ENCODE peak calls at places on chromosomes 5 and 9, in ten cellular contexts. L is nephron progenitor cell, W is AG04450, D is RWPE1, X is psoas muscle, P is GM20000, A is SK-N-SH, I is endothelial cell, E is H1, M is MCF 10A. N is an unnamed sample.

GRCh38 chr5:54760182-54760935 is 225.0 kb downstream of the ESM1 start:
- DNase-seq in D (no peak), A (no peak), X (no peak), M (peak; percentile 80), P (no peak), L (no peak), W (no peak), I (no peak), E (no peak), N (peak; percentile 77)

GRCh38 chr5:138639326-138639725 is 64.1 kb upstream of the HSPA9 start:
- DNase-seq in X (no peak), M (no peak), A (no peak), D (no peak), E (no peak), I (no peak), P (no peak), W (no peak), L (no peak), N (no peak)

GRCh38 chr5:68088302-68088701 is 127.3 kb upstream of the PIK3R1 start:
- DNase-seq in P (no peak), I (no peak), D (no peak), A (no peak), X (no peak), E (no peak), M (no peak), W (peak; percentile 48), L (no peak), N (no peak)

GRCh38 chr9:1966725-1967366 is 48.3 kb upstream of the SMARCA2 start:
- DNase-seq in A (no peak), I (no peak), P (no peak), L (no peak), D (no peak), W (no peak), M (no peak), E (no peak), X (no peak), N (no peak)

GRCh38 chr9:87793292-87793691 is 67.4 kb downstream of the CTSL start:
- DNase-seq in A (no peak), D (peak; percentile 75), I (no peak), P (no peak), L (no peak), W (peak; percentile 65), X (no peak), M (peak; percentile 96), E (no peak), N (peak; percentile 87)

GRCh38 chr9:16032799-16033198 is 480.0 kb downstream of the CCDC171 start:
- DNase-seq in I (no peak), A (no peak), E (no peak), L (no peak), M (peak; percentile 54), D (no peak), P (no peak), W (no peak), X (no peak), N (no peak)

GRCh38 chr9:27784999-27785713 is 211.9 kb upstream of the C9orf72 start:
- DNase-seq in L (no peak), W (no peak), P (no peak), D (no peak), E (no peak), X (no peak), A (no peak), I (no peak), M (peak; percentile 74), N (peak; percentile 86)

GRCh38 chr9:1978941-1979340 is 36.2 kb upstream of the SMARCA2 start:
- DNase-seq in A (peak; percentile 7), P (no peak), W (no peak), I (no peak), L (no peak), X (peak; percentile 9), M (peak; percentile 87), E (no peak), D (no peak), N (peak; percentile 91)

GRCh38 chr5:36363101-36363500 is 61.4 kb upstream of the RANBP3L start:
- DNase-seq in M (peak; percentile 72), I (no peak), D (peak; percentile 44), A (no peak), W (no peak), E (no peak), P (no peak), X (no peak), L (no peak), N (peak; percentile 82)

GRCh38 chr9:115073456-115073855 is 44.5 kb downstream of the TNC start:
- DNase-seq in D (no peak), M (no peak), E (no peak), L (no peak), I (no peak), W (no peak), X (no peak), P (no peak), A (no peak), N (no peak)

GRCh38 chr5:83162598-83162997 is 85.3 kb downstream of the XRCC4 start:
- DNase-seq in P (no peak), X (no peak), D (no peak), I (no peak), A (no peak), M (no peak), E (no peak), L (no peak), W (no peak), N (no peak)
- TF ChIP-seq CTCF in P (no peak), X (no peak), D (no peak), I (no peak), A (no peak), M (no peak), E (no peak), L (no peak), W (no peak), N (no peak)

GRCh38 chr5:1543398-1544293 is 19.9 kb upstream of the LPCAT1 start:
- DNase-seq in D (no peak), I (no peak), X (no peak), A (no peak), M (peak; percentile 49), E (no peak), P (peak; percentile 6), L (no peak), W (no peak), N (no peak)

GRCh38 chr5:1545798-1546355 is 22.1 kb upstream of the LPCAT1 start:
- DNase-seq in X (no peak), E (no peak), P (peak; percentile 12), M (peak; percentile 28), W (no peak), I (no peak), D (peak; percentile 68), A (no peak), L (no peak), N (peak; percentile 88)

GRCh38 chr5:1546556-1546955 is 22.8 kb upstream of the LPCAT1 start:
- DNase-seq in L (no peak), A (no peak), D (no peak), W (no peak), M (no peak), P (peak; percentile 7), I (no peak), E (no peak), X (no peak), N (no peak)

GRCh38 chr5:1544294-1545010 is 20.7 kb upstream of the LPCAT1 start:
- DNase-seq in W (no peak), M (no peak), P (peak; percentile 7), L (no peak), I (no peak), X (no peak), D (no peak), A (no peak), E (no peak), N (no peak)

DNA sequence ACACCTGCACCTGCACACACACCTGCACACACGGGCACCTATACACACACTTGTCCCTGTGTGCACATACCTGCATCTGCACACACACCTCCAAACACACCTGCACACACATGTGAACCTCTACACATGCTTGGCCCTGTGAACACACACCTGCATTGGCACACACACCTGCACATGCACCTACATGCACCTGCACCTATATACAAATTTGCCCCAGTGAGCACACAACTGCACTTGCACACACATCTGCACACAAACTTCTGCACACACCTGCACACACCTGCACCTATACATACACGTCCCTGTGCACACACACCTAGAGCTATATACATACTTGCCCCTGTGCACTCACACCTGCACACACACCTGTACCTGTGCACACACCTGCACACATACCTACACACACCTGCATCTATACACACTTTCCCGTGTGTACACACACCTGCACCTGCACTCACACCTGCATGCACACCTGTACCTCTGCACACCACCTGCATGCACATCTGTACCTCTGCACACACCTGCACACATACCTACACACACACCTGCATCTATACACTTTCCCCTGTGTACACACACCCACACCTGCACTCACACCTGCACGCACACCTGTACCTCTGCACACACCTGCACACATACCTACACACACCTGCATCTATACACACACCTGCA is 21.5 kb upstream of the LPCAT1 start:
- DNase-seq in E (no peak), P (no peak), M (no peak), L (no peak), A (no peak), D (no peak), W (no peak), X (no peak), I (no peak), N (no peak)
- TF ChIP-seq CTCF in E (no peak), P (no peak), M (no peak), L (no peak), A (no peak), D (no peak), W (no peak), X (no peak), I (no peak), N (no peak)

GRCh38 chr9:104905153-104905901 is 22.6 kb downstream of the ABCA1 start:
- DNase-seq in M (no peak), D (no peak), E (no peak), X (no peak), L (no peak), I (no peak), P (no peak), A (no peak), W (no peak), N (no peak)
- TF ChIP-seq CTCF in M (no peak), D (no peak), E (no peak), X (no peak), L (no peak), I (no peak), P (no peak), A (no peak), W (no peak), N (no peak)

GRCh38 chr9:132698989-132699388 is 28.7 kb downstream of the GTF3C4 start:
- DNase-seq in X (no peak), E (no peak), P (no peak), L (no peak), M (no peak), I (no peak), D (no peak), A (no peak), W (no peak), N (no peak)

GRCh38 chr9:132697230-132697629 is 27.0 kb downstream of the GTF3C4 start:
- DNase-seq in P (no peak), X (no peak), A (no peak), I (no peak), E (no peak), W (no peak), L (no peak), D (no peak), M (no peak), N (no peak)

GRCh38 chr9:132699926-132700325 is 29.7 kb downstream of the GTF3C4 start:
- DNase-seq in L (no peak), M (no peak), X (no peak), E (no peak), P (no peak), W (peak; percentile 27), I (no peak), D (no peak), A (no peak), N (no peak)

DNA sequence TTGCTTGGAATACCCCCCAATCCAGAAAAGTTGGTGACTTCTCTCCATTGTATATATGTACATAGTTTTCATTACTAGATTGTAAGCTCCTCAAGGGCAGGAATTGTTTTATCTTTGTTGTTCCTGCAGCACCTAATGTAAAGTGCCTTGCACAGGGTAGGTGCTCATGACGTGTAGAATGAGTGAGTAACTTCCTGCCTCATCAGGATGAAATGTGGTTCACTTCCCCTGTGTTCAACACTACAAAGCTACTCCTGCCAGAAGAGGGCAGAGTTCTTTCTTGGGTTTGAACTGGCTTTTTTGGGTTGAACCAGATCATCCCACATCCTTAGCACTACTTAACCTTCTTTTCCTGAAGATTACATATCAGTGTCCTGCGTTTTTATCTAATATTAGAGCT is 23.9 kb downstream of the GTF3C4 start:
- DNase-seq in E (no peak), I (no peak), A (no peak), M (no peak), W (no peak), X (no peak), L (no peak), P (no peak), D (no peak), N (peak; percentile 52)
- TF ChIP-seq CTCF in E (peak; percentile 72), I (no peak), A (peak; percentile 12), M (no peak), W (peak; percentile 13), X (no peak), L (no peak), P (no peak), D (no peak), N (peak; percentile 30)

N was measured in epithelial cell of esophagus.